ENCODE peak calls at places on chromosomes 11 and 22, in nine cellular contexts. S is Caco-2, G is BJ, Y is lower lobe of right lung, T is NB4, H is HFFc6, R is kidney, W is cardiac muscle cell, J is AG09309. N is an unnamed sample.

GRCh38 chr11:66268953-66269906 is 791 bp downstream of the RAB1B start:
- DNase-seq in S (peak; percentile 70), G (no peak), Y (no peak), T (peak; percentile 59), H (peak; percentile 50), R (peak; percentile 83), W (peak; percentile 41), J (no peak), N (no peak)

GRCh38 chr11:3723014-3723708 is 52.0 kb upstream of the CHRNA10 start:
- DNase-seq in S (no peak), G (peak; percentile 99), Y (no peak), T (peak; percentile 83), H (peak; percentile 98), R (no peak), W (peak; percentile 96), J (peak; percentile 98), N (no peak)

GRCh38 chr11:107563702-107564101 is 1.8 kb downstream of the ALKBH8 start:
- DNase-seq in S (peak; percentile 58), G (no peak), Y (no peak), T (peak; percentile 72), H (peak; percentile 68), R (no peak), W (peak; percentile 74), J (no peak), N (no peak)

GRCh38 chr22:20406686-20407408 is 12.9 kb downstream of the ZNF74 start:
- DNase-seq in S (no peak), G (no peak), Y (no peak), T (no peak), H (no peak), R (no peak), W (no peak), J (no peak), N (no peak)

GRCh38 chr11:59102259-59102765 is 4.7 kb upstream of the FAM111B start:
- DNase-seq in S (no peak), G (no peak), Y (peak; percentile 75), T (no peak), H (peak; percentile 13), R (peak; percentile 71), W (peak; percentile 46), J (no peak), N (no peak)

GRCh38 chr11:56624661-56625110 is 10.0 kb upstream of the OR5M1 start:
- DNase-seq in S (peak; percentile 58), G (no peak), Y (no peak), T (peak; percentile 58), H (peak; percentile 70), R (no peak), W (peak; percentile 61), J (peak; percentile 10), N (no peak)

GRCh38 chr11:85595285-85595884 is 31.8 kb downstream of the DLG2 start:
- DNase-seq in S (peak; percentile 62), G (peak; percentile 11), Y (no peak), T (peak; percentile 68), H (peak; percentile 50), R (no peak), W (peak; percentile 71), J (peak; percentile 23), N (no peak)

GRCh38 chr11:127618721-127619120 is 618.2 kb upstream of the KIRREL3 start:
- DNase-seq in S (no peak), G (no peak), Y (no peak), T (no peak), H (no peak), R (no peak), W (no peak), J (no peak), N (no peak)

GRCh38 chr11:36615829-36616228 is 17.8 kb upstream of the RAG2 start:
- DNase-seq in S (no peak), G (no peak), Y (no peak), T (no peak), H (no peak), R (no peak), W (no peak), J (no peak), N (no peak)

GRCh38 chr11:100356035-100356434 is 331.1 kb upstream of the ARHGAP42 start:
- DNase-seq in S (no peak), G (no peak), Y (no peak), T (no peak), H (no peak), R (no peak), W (no peak), J (no peak), N (no peak)

GRCh38 chr22:38222797-38223119 is 21.0 kb downstream of the MAFF start:
- DNase-seq in S (no peak), G (no peak), Y (no peak), T (no peak), H (no peak), R (no peak), W (no peak), J (no peak), N (no peak)

GRCh38 chr22:38221407-38221806 is 19.6 kb downstream of the MAFF start:
- DNase-seq in S (no peak), G (no peak), Y (no peak), T (no peak), H (no peak), R (no peak), W (no peak), J (no peak), N (no peak)

GRCh38 chr22:38220653-38221386 is 19.0 kb downstream of the MAFF start:
- DNase-seq in S (no peak), G (no peak), Y (no peak), T (no peak), H (no peak), R (no peak), W (no peak), J (no peak), N (no peak)

GRCh38 chr22:38221908-38222796 is 20.4 kb downstream of the MAFF start:
- DNase-seq in S (no peak), G (no peak), Y (no peak), T (peak; percentile 38), H (no peak), R (no peak), W (no peak), J (no peak), N (no peak)

DNA sequence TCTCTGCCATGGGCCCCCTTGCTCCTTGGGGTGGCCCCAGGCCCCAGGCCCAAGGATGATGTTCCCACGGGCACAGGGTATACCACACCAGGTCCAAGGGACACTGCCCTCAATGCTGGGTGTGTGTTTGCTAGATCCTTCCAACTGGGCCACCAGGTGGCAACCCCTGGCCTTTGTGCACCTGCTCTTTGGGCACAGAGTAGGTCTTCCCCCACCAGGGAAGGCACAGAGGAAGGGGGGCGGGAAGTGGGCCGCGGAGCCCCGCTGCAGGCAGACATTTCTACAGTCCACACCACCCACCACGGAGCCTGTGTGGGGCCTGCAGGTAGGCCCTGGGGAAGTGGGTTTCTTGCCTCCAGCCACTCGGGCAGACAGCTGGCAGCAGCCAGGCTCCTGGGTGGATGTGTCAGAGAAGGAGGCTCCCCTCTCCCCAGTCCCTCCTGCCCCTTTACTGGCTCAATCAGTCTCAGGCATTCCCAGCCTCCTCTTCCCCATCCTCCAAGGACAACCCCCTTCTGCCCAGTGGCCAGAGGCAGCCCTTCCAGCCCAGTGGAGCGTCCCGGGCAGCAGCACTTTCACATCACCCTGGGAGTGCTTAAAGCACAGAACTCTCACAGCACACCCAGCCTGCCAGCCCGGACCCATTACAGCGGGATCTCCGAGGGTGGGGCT is 21.6 kb downstream of the MAFF start:
- DNase-seq in S (no peak), G (no peak), Y (no peak), T (no peak), H (no peak), R (no peak), W (no peak), J (no peak), N (no peak)
- TF ChIP-seq CTCF in S (no peak), G (peak; percentile 6), Y (no peak), T (no peak), H (peak; percentile 41), R (peak; percentile 7), W (no peak), J (no peak), N (no peak)

GRCh38 chr11:133531450-133531849 is 851 bp downstream of the OPCML start:
- DNase-seq in S (no peak), G (no peak), Y (no peak), T (no peak), H (no peak), R (no peak), W (no peak), J (no peak), N (no peak)
- TF ChIP-seq CTCF in S (no peak), G (no peak), Y (no peak), T (no peak), H (no peak), R (no peak), W (no peak), J (no peak), N (no peak)

DNA sequence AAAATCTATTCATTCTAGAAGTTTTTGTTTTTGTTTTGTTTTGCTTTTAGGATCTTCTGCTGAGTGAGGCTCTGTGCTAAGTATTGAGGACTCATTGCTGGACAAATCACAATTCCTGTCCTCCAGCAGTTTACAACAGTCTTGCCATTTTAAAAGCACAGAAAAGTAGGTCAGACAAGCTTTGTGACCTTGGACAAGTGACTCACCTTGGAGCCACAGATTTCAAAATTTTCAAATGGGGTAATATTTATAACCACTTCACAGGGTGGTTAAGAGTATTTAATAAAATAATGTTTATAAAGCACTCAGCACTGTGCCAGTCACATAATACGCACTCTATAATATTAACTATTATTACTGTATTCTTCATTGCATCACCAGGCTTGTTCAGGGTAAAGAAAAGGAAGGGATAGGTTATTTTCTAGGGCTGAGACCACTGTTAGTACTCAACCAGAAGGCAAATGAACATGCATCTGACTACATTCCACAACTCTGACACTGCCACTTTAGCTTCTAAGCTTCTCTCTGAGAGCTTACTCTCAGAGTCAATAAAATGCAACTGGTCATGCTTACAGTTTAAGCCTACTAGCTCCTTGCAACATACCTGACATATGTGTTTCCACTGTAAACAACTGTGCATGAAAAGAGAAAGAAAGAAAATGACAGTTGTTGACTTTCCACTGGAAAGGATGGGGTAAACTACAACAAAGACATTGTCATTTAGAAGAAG is 63.2 kb upstream of the FIBIN start:
- DNase-seq in S (no peak), G (no peak), Y (no peak), T (no peak), H (peak; percentile 67), R (no peak), W (no peak), J (peak; percentile 48), N (no peak)
- TF ChIP-seq CTCF in S (no peak), G (no peak), Y (no peak), T (no peak), H (no peak), R (no peak), W (no peak), J (no peak), N (no peak)

GRCh38 chr22:26443901-26444300 is 14.8 kb downstream of the ASPHD2 start:
- DNase-seq in S (no peak), G (no peak), Y (no peak), T (no peak), H (no peak), R (no peak), W (no peak), J (no peak), N (no peak)

GRCh38 chr22:26442086-26442756 is 13.2 kb downstream of the ASPHD2 start:
- DNase-seq in S (no peak), G (no peak), Y (no peak), T (no peak), H (no peak), R (no peak), W (no peak), J (no peak), N (no peak)

GRCh38 chr22:26446808-26447515 is 17.9 kb downstream of the ASPHD2 start:
- DNase-seq in S (no peak), G (no peak), Y (no peak), T (no peak), H (no peak), R (no peak), W (no peak), J (no peak), N (no peak)

GRCh38 chr22:26445577-26446275 is 16.7 kb downstream of the ASPHD2 start:
- DNase-seq in S (no peak), G (no peak), Y (no peak), T (no peak), H (no peak), R (no peak), W (no peak), J (no peak), N (no peak)

GRCh38 chr22:26444777-26445176 is 15.7 kb downstream of the ASPHD2 start:
- DNase-seq in S (no peak), G (no peak), Y (no peak), T (no peak), H (no peak), R (no peak), W (no peak), J (no peak), N (no peak)
- TF ChIP-seq CTCF in S (no peak), G (no peak), Y (no peak), T (no peak), H (no peak), R (no peak), W (no peak), J (no peak), N (no peak)